ENCODE peak calls at places on chromosomes 4 and X, in nine cellular contexts. One of them, this sample, is unnamed.

GRCh38 chrX:71540801-71541545 is 8.1 kb downstream of the OGT start:
- DNase-seq in endothelial cell: no peak
- DNase-seq in GM13977: no peak
- DNase-seq in AG10803: no peak
- DNase-seq in GM23338: no peak
- DNase-seq in progenitor cell of endocrine pancreas: no peak
- DNase-seq in HFF-Myc: no peak
- DNase-seq in OCI-LY7: peak; percentile 68
- DNase-seq in cardiac fibroblast: no peak
- DNase-seq in this sample: no peak

GRCh38 chr4:48654015-48654664 is 125.9 kb downstream of the FRYL start:
- DNase-seq in endothelial cell: no peak
- DNase-seq in GM13977: no peak
- DNase-seq in AG10803: peak; percentile 19
- DNase-seq in GM23338: no peak
- DNase-seq in progenitor cell of endocrine pancreas: no peak
- DNase-seq in HFF-Myc: no peak
- DNase-seq in OCI-LY7: no peak
- DNase-seq in cardiac fibroblast: peak; percentile 31
- DNase-seq in this sample: no peak

GRCh38 chr4:21415728-21416127 is 532.8 kb downstream of the KCNIP4 start:
- DNase-seq in endothelial cell: no peak
- DNase-seq in GM13977: no peak
- DNase-seq in AG10803: no peak
- DNase-seq in GM23338: no peak
- DNase-seq in progenitor cell of endocrine pancreas: no peak
- DNase-seq in HFF-Myc: no peak
- DNase-seq in OCI-LY7: no peak
- DNase-seq in cardiac fibroblast: no peak
- DNase-seq in this sample: no peak

GRCh38 chr4:4327652-4328121 is 37.6 kb downstream of the ZBTB49 start:
- DNase-seq in endothelial cell: peak; percentile 72
- DNase-seq in GM13977: no peak
- DNase-seq in AG10803: peak; percentile 6
- DNase-seq in GM23338: peak; percentile 91
- DNase-seq in progenitor cell of endocrine pancreas: peak; percentile 28
- DNase-seq in HFF-Myc: no peak
- DNase-seq in OCI-LY7: no peak
- DNase-seq in cardiac fibroblast: peak; percentile 73
- DNase-seq in this sample: no peak

GRCh38 chr4:75229783-75230570 is 284.2 kb downstream of the RCHY1 start:
- DNase-seq in endothelial cell: no peak
- DNase-seq in GM13977: no peak
- DNase-seq in AG10803: no peak
- DNase-seq in GM23338: no peak
- DNase-seq in progenitor cell of endocrine pancreas: no peak
- DNase-seq in HFF-Myc: no peak
- DNase-seq in OCI-LY7: no peak
- DNase-seq in cardiac fibroblast: peak; percentile 3
- DNase-seq in this sample: no peak

GRCh38 chr4:185933078-185933581 is 121.1 kb upstream of the SORBS2 start:
- DNase-seq in endothelial cell: peak; percentile 6
- DNase-seq in GM13977: no peak
- DNase-seq in AG10803: peak; percentile 68
- DNase-seq in GM23338: no peak
- DNase-seq in progenitor cell of endocrine pancreas: no peak
- DNase-seq in HFF-Myc: no peak
- DNase-seq in OCI-LY7: no peak
- DNase-seq in cardiac fibroblast: peak; percentile 20
- DNase-seq in this sample: no peak

GRCh38 chr4:52889354-52889753 is 27.2 kb downstream of the RASL11B start:
- DNase-seq in endothelial cell: no peak
- DNase-seq in GM13977: no peak
- DNase-seq in AG10803: no peak
- DNase-seq in GM23338: no peak
- DNase-seq in progenitor cell of endocrine pancreas: no peak
- DNase-seq in HFF-Myc: no peak
- DNase-seq in OCI-LY7: no peak
- DNase-seq in cardiac fibroblast: no peak
- DNase-seq in this sample: no peak

GRCh38 chr4:158671665-158671914 is at the start of gene C4orf46:
- DNase-seq in endothelial cell: no peak
- DNase-seq in GM13977: no peak
- DNase-seq in AG10803: no peak
- DNase-seq in GM23338: no peak
- DNase-seq in progenitor cell of endocrine pancreas: no peak
- DNase-seq in HFF-Myc: no peak
- DNase-seq in OCI-LY7: no peak
- DNase-seq in cardiac fibroblast: no peak
- DNase-seq in this sample: peak; percentile 80

GRCh38 chr4:23373269-23373668 is 516.6 kb downstream of the PPARGC1A start:
- DNase-seq in endothelial cell: no peak
- DNase-seq in GM13977: no peak
- DNase-seq in AG10803: no peak
- DNase-seq in GM23338: peak; percentile 33
- DNase-seq in progenitor cell of endocrine pancreas: no peak
- DNase-seq in HFF-Myc: no peak
- DNase-seq in OCI-LY7: no peak
- DNase-seq in cardiac fibroblast: peak; percentile 63
- DNase-seq in this sample: no peak

GRCh38 chr4:100421356-100421978 is 96.4 kb downstream of the EMCN start:
- DNase-seq in endothelial cell: no peak
- DNase-seq in GM13977: peak; percentile 2
- DNase-seq in AG10803: peak; percentile 53
- DNase-seq in GM23338: peak; percentile 50
- DNase-seq in progenitor cell of endocrine pancreas: no peak
- DNase-seq in HFF-Myc: peak; percentile 16
- DNase-seq in OCI-LY7: peak; percentile 9
- DNase-seq in cardiac fibroblast: peak; percentile 67
- DNase-seq in this sample: no peak

GRCh38 chr4:156294577-156294976 is 340.9 kb upstream of the CTSO start:
- DNase-seq in endothelial cell: peak; percentile 6
- DNase-seq in GM13977: no peak
- DNase-seq in AG10803: peak; percentile 79
- DNase-seq in GM23338: peak; percentile 68
- DNase-seq in progenitor cell of endocrine pancreas: no peak
- DNase-seq in HFF-Myc: peak; percentile 38
- DNase-seq in OCI-LY7: no peak
- DNase-seq in cardiac fibroblast: peak; percentile 91
- DNase-seq in this sample: no peak

GRCh38 chr4:144374065-144374464 is 233.5 kb upstream of the GYPA start:
- DNase-seq in endothelial cell: no peak
- DNase-seq in GM13977: peak; percentile 9
- DNase-seq in AG10803: no peak
- DNase-seq in GM23338: peak; percentile 51
- DNase-seq in progenitor cell of endocrine pancreas: no peak
- DNase-seq in HFF-Myc: no peak
- DNase-seq in OCI-LY7: no peak
- DNase-seq in cardiac fibroblast: no peak
- DNase-seq in this sample: no peak

GRCh38 chrX:120664081-120664480 is 34.2 kb upstream of the C1GALT1C1 start:
- DNase-seq in endothelial cell: no peak
- DNase-seq in GM13977: no peak
- DNase-seq in AG10803: peak; percentile 27
- DNase-seq in GM23338: peak; percentile 13
- DNase-seq in progenitor cell of endocrine pancreas: no peak
- DNase-seq in HFF-Myc: no peak
- DNase-seq in OCI-LY7: peak; percentile 49
- DNase-seq in cardiac fibroblast: peak; percentile 49
- DNase-seq in this sample: no peak

GRCh38 chr4:7978489-7978888 is 38.8 kb upstream of the AFAP1 start:
- DNase-seq in endothelial cell: no peak
- DNase-seq in GM13977: no peak
- DNase-seq in AG10803: no peak
- DNase-seq in GM23338: peak; percentile 44
- DNase-seq in progenitor cell of endocrine pancreas: no peak
- DNase-seq in HFF-Myc: no peak
- DNase-seq in OCI-LY7: no peak
- DNase-seq in cardiac fibroblast: no peak
- DNase-seq in this sample: no peak

GRCh38 chr4:78720994-78721677 is 55.0 kb upstream of the BMP2K start:
- DNase-seq in endothelial cell: no peak
- DNase-seq in GM13977: no peak
- DNase-seq in AG10803: no peak
- DNase-seq in GM23338: no peak
- DNase-seq in progenitor cell of endocrine pancreas: no peak
- DNase-seq in HFF-Myc: no peak
- DNase-seq in OCI-LY7: peak; percentile 40
- DNase-seq in cardiac fibroblast: no peak
- DNase-seq in this sample: no peak

GRCh38 chr4:78722880-78723279 is 53.3 kb upstream of the BMP2K start:
- DNase-seq in endothelial cell: no peak
- DNase-seq in GM13977: no peak
- DNase-seq in AG10803: no peak
- DNase-seq in GM23338: no peak
- DNase-seq in progenitor cell of endocrine pancreas: no peak
- DNase-seq in HFF-Myc: no peak
- DNase-seq in OCI-LY7: no peak
- DNase-seq in cardiac fibroblast: no peak
- DNase-seq in this sample: no peak

GRCh38 chr4:78721739-78722138 is 54.4 kb upstream of the BMP2K start:
- DNase-seq in endothelial cell: no peak
- DNase-seq in GM13977: no peak
- DNase-seq in AG10803: no peak
- DNase-seq in GM23338: peak; percentile 30
- DNase-seq in progenitor cell of endocrine pancreas: no peak
- DNase-seq in HFF-Myc: no peak
- DNase-seq in OCI-LY7: no peak
- DNase-seq in cardiac fibroblast: no peak
- DNase-seq in this sample: no peak

GRCh38 chr4:78722320-78722719 is 53.8 kb upstream of the BMP2K start:
- DNase-seq in endothelial cell: peak; percentile 3
- DNase-seq in GM13977: no peak
- DNase-seq in AG10803: no peak
- DNase-seq in GM23338: no peak
- DNase-seq in progenitor cell of endocrine pancreas: no peak
- DNase-seq in HFF-Myc: no peak
- DNase-seq in OCI-LY7: no peak
- DNase-seq in cardiac fibroblast: no peak
- DNase-seq in this sample: no peak

GRCh38 chr4:78726575-78726974 is 49.6 kb upstream of the BMP2K start:
- DNase-seq in endothelial cell: no peak
- DNase-seq in GM13977: no peak
- DNase-seq in AG10803: no peak
- DNase-seq in GM23338: no peak
- DNase-seq in progenitor cell of endocrine pancreas: no peak
- DNase-seq in HFF-Myc: no peak
- DNase-seq in OCI-LY7: no peak
- DNase-seq in cardiac fibroblast: no peak
- DNase-seq in this sample: no peak
- TF ChIP-seq CTCF in endothelial cell: no peak
- TF ChIP-seq CTCF in GM13977: no peak
- TF ChIP-seq CTCF in AG10803: no peak
- TF ChIP-seq CTCF in GM23338: no peak
- TF ChIP-seq CTCF in progenitor cell of endocrine pancreas: no peak
- TF ChIP-seq CTCF in HFF-Myc: no peak
- TF ChIP-seq CTCF in OCI-LY7: no peak
- TF ChIP-seq CTCF in cardiac fibroblast: no peak
- TF ChIP-seq CTCF in this sample: no peak

GRCh38 chr4:121330180-121330665 is 50.6 kb downstream of the QRFPR start:
- DNase-seq in endothelial cell: no peak
- DNase-seq in GM13977: no peak
- DNase-seq in AG10803: no peak
- DNase-seq in GM23338: no peak
- DNase-seq in progenitor cell of endocrine pancreas: no peak
- DNase-seq in HFF-Myc: no peak
- DNase-seq in OCI-LY7: no peak
- DNase-seq in cardiac fibroblast: no peak
- DNase-seq in this sample: no peak

GRCh38 chr4:121326580-121326979 is 54.2 kb downstream of the QRFPR start:
- DNase-seq in endothelial cell: no peak
- DNase-seq in GM13977: no peak
- DNase-seq in AG10803: no peak
- DNase-seq in GM23338: no peak
- DNase-seq in progenitor cell of endocrine pancreas: no peak
- DNase-seq in HFF-Myc: no peak
- DNase-seq in OCI-LY7: no peak
- DNase-seq in cardiac fibroblast: no peak
- DNase-seq in this sample: no peak

GRCh38 chr4:121324331-121324730 is 56.5 kb downstream of the QRFPR start:
- DNase-seq in endothelial cell: no peak
- DNase-seq in GM13977: no peak
- DNase-seq in AG10803: no peak
- DNase-seq in GM23338: peak; percentile 17
- DNase-seq in progenitor cell of endocrine pancreas: no peak
- DNase-seq in HFF-Myc: no peak
- DNase-seq in OCI-LY7: no peak
- DNase-seq in cardiac fibroblast: no peak
- DNase-seq in this sample: no peak
- TF ChIP-seq CTCF in endothelial cell: peak; percentile 41
- TF ChIP-seq CTCF in GM13977: no peak
- TF ChIP-seq CTCF in AG10803: no peak
- TF ChIP-seq CTCF in GM23338: no peak
- TF ChIP-seq CTCF in progenitor cell of endocrine pancreas: peak; percentile 17
- TF ChIP-seq CTCF in HFF-Myc: peak; percentile 3
- TF ChIP-seq CTCF in OCI-LY7: no peak
- TF ChIP-seq CTCF in cardiac fibroblast: no peak
- TF ChIP-seq CTCF in this sample: no peak

GRCh38 chrX:41558531-41558930 is 111.4 kb downstream of the NYX start:
- DNase-seq in endothelial cell: no peak
- DNase-seq in GM13977: peak; percentile 17
- DNase-seq in AG10803: peak; percentile 20
- DNase-seq in GM23338: peak; percentile 33
- DNase-seq in progenitor cell of endocrine pancreas: no peak
- DNase-seq in HFF-Myc: no peak
- DNase-seq in OCI-LY7: peak; percentile 41
- DNase-seq in cardiac fibroblast: peak; percentile 45
- DNase-seq in this sample: no peak
- TF ChIP-seq CTCF in endothelial cell: no peak
- TF ChIP-seq CTCF in GM13977: peak; percentile 43
- TF ChIP-seq CTCF in AG10803: peak; percentile 49
- TF ChIP-seq CTCF in GM23338: peak; percentile 48
- TF ChIP-seq CTCF in progenitor cell of endocrine pancreas: peak; percentile 40
- TF ChIP-seq CTCF in HFF-Myc: peak; percentile 4
- TF ChIP-seq CTCF in OCI-LY7: peak; percentile 80
- TF ChIP-seq CTCF in cardiac fibroblast: peak; percentile 43
- TF ChIP-seq CTCF in this sample: no peak

GRCh38 chr4:138494931-138495330 is 252.8 kb upstream of the SLC7A11 start:
- DNase-seq in endothelial cell: peak; percentile 19
- DNase-seq in GM13977: no peak
- DNase-seq in AG10803: peak; percentile 58
- DNase-seq in GM23338: peak; percentile 80
- DNase-seq in progenitor cell of endocrine pancreas: no peak
- DNase-seq in HFF-Myc: peak; percentile 7
- DNase-seq in OCI-LY7: no peak
- DNase-seq in cardiac fibroblast: peak; percentile 49
- DNase-seq in this sample: no peak
- TF ChIP-seq CTCF in endothelial cell: no peak
- TF ChIP-seq CTCF in GM13977: peak; percentile 22
- TF ChIP-seq CTCF in AG10803: peak; percentile 46
- TF ChIP-seq CTCF in GM23338: peak; percentile 75
- TF ChIP-seq CTCF in progenitor cell of endocrine pancreas: no peak
- TF ChIP-seq CTCF in HFF-Myc: no peak
- TF ChIP-seq CTCF in OCI-LY7: no peak
- TF ChIP-seq CTCF in cardiac fibroblast: peak; percentile 19
- TF ChIP-seq CTCF in this sample: no peak

This sample was measured in omental fat pad.